ENCODE peak calls at places on chromosomes 11 and 22, in seven cellular contexts. B is neural progenitor cell; F is lower lobe of right lung; T is mammary epithelial cell; S is psoas muscle; X is CD8-positive, alpha-beta memory T cell; C is mucosa of descending colon. G is an unnamed sample.

GRCh38 chr11:8209208-8209807 is 40.5 kb upstream of the RIC3 start:
- DNase-seq in B (no peak), F (no peak), T (no peak), S (no peak), X (no peak), C (peak; percentile 48), G (no peak)

GRCh38 chr11:10674991-10675440 is 18.5 kb downstream of the IRAG1 start:
- DNase-seq in B (no peak), F (no peak), T (no peak), S (peak; percentile 70), X (no peak), C (no peak), G (no peak)

GRCh38 chr11:105466582-105467228 is 143.2 kb upstream of the GRIA4 start:
- DNase-seq in B (no peak), F (no peak), T (peak; percentile 23), S (no peak), X (no peak), C (no peak), G (no peak)

GRCh38 chr11:38543311-38543710 is 1945.3 kb upstream of the RAG2 start:
- DNase-seq in B (no peak), F (no peak), T (peak; percentile 27), S (no peak), X (no peak), C (no peak), G (no peak)

GRCh38 chr11:61954106-61955030 is 4.2 kb downstream of the BEST1 start:
- DNase-seq in B (no peak), F (no peak), T (no peak), S (no peak), X (no peak), C (no peak), G (no peak)

GRCh38 chr11:112453601-112454577 is 193.2 kb upstream of the PLET1 start:
- DNase-seq in B (peak; percentile 37), F (peak; percentile 55), T (peak; percentile 20), S (peak; percentile 19), X (peak; percentile 49), C (peak; percentile 60), G (no peak)

GRCh38 chr11:60777106-60777505 is 8.0 kb upstream of the MS4A10 start:
- DNase-seq in B (no peak), F (no peak), T (no peak), S (no peak), X (no peak), C (no peak), G (no peak)

GRCh38 chr22:30694638-30695350 is at the start of gene OSBP2:
- DNase-seq in B (peak; percentile 78), F (peak; percentile 65), T (no peak), S (peak; percentile 44), X (peak; percentile 50), C (peak; percentile 58), G (peak; percentile 10)

GRCh38 chr22:19576460-19577421 is 52.5 kb upstream of the CLDN5 start:
- DNase-seq in B (peak; percentile 27), F (no peak), T (peak; percentile 83), S (no peak), X (no peak), C (no peak), G (no peak)

GRCh38 chr11:119618208-119618909 is 110.6 kb downstream of the NECTIN1 start:
- DNase-seq in B (peak; percentile 46), F (peak; percentile 68), T (no peak), S (no peak), X (no peak), C (peak; percentile 38), G (no peak)

GRCh38 chr11:43543313-43543712 is 137.2 kb upstream of the HSD17B12 start:
- DNase-seq in B (no peak), F (no peak), T (peak; percentile 48), S (no peak), X (no peak), C (no peak), G (no peak)

GRCh38 chr22:46043816-46044717 is 67.1 kb upstream of the WNT7B start:
- DNase-seq in B (no peak), F (peak; percentile 60), T (peak; percentile 70), S (no peak), X (peak; percentile 45), C (peak; percentile 68), G (no peak)

GRCh38 chr22:45848904-45849303 is 128.1 kb downstream of the WNT7B start:
- DNase-seq in B (no peak), F (no peak), T (no peak), S (no peak), X (no peak), C (no peak), G (no peak)

GRCh38 chr11:65489706-65490310 is 9.0 kb upstream of the MALAT1 start:
- DNase-seq in B (peak; percentile 65), F (no peak), T (no peak), S (peak; percentile 49), X (no peak), C (peak; percentile 49), G (no peak)

GRCh38 chr11:120385110-120385509 is 48.9 kb downstream of the ARHGEF12 start:
- DNase-seq in B (peak; percentile 13), F (no peak), T (no peak), S (no peak), X (no peak), C (no peak), G (no peak)

GRCh38 chr11:44037658-44037998 is 10.2 kb upstream of the ACCSL start:
- DNase-seq in B (no peak), F (no peak), T (no peak), S (no peak), X (no peak), C (no peak), G (no peak)

GRCh38 chr22:30474683-30475424 is 3.0 kb upstream of the SEC14L3 start:
- DNase-seq in B (no peak), F (no peak), T (peak; percentile 25), S (no peak), X (peak; percentile 57), C (no peak), G (no peak)

GRCh38 chr11:95799531-95799930 is 9.2 kb downstream of the CEP57 start:
- DNase-seq in B (no peak), F (no peak), T (no peak), S (no peak), X (no peak), C (no peak), G (no peak)

GRCh38 chr11:99519095-99519494 is 498.3 kb downstream of the CNTN5 start:
- DNase-seq in B (no peak), F (no peak), T (no peak), S (no peak), X (no peak), C (no peak), G (no peak)

GRCh38 chr11:107778839-107779517 is 67.1 kb upstream of the SLN start:
- DNase-seq in B (no peak), F (no peak), T (no peak), S (no peak), X (no peak), C (no peak), G (no peak)

GRCh38 chr11:104946907-104947306 is 21.5 kb downstream of the CASP4 start:
- DNase-seq in B (peak; percentile 4), F (no peak), T (peak; percentile 48), S (no peak), X (peak; percentile 45), C (peak; percentile 74), G (no peak)

GRCh38 chr11:75306529-75306928 is 44.9 kb downstream of the ARRB1 start:
- DNase-seq in B (no peak), F (no peak), T (no peak), S (no peak), X (no peak), C (no peak), G (no peak)

GRCh38 chr22:27850000-27850465 is 48.5 kb upstream of the MN1 start:
- DNase-seq in B (peak; percentile 30), F (no peak), T (no peak), S (no peak), X (no peak), C (no peak), G (no peak)

DNA sequence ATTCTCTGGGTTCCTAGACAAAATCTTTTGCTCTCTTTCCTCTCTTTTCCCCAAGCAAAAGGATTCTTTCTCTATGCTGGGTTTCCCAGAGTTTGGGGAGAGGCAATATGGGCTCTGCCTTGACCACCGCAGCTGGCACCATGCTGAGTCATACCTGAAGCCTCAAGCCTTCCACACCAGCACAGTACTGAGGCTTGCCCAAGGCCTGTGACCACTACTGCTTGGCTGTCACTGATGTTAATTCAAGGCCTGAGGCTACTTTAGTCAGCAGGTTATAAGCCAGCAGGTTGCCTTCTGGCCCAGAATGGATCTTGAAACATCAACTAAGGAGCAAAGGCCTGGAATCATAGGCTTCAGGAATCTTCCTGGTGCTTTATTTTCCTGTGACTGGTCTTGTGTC is 185.3 kb downstream of the DYNC2H1 start:
- DNase-seq in B (no peak), F (no peak), T (peak; percentile 85), S (no peak), X (no peak), C (no peak), G (no peak)
- H3K9me3 ChIP-seq in B (peaks cover 11% of the 10 kb centered on the region), F (peaks cover 49% of the 10 kb centered on the region), T (no peaks in the 10 kb centered on the region), S (peaks cover 28% of the 10 kb centered on the region), X (peaks cover 3% of the 10 kb centered on the region), C (peaks cover 43% of the 10 kb centered on the region), G (peaks cover 13% of the 10 kb centered on the region)

DNA sequence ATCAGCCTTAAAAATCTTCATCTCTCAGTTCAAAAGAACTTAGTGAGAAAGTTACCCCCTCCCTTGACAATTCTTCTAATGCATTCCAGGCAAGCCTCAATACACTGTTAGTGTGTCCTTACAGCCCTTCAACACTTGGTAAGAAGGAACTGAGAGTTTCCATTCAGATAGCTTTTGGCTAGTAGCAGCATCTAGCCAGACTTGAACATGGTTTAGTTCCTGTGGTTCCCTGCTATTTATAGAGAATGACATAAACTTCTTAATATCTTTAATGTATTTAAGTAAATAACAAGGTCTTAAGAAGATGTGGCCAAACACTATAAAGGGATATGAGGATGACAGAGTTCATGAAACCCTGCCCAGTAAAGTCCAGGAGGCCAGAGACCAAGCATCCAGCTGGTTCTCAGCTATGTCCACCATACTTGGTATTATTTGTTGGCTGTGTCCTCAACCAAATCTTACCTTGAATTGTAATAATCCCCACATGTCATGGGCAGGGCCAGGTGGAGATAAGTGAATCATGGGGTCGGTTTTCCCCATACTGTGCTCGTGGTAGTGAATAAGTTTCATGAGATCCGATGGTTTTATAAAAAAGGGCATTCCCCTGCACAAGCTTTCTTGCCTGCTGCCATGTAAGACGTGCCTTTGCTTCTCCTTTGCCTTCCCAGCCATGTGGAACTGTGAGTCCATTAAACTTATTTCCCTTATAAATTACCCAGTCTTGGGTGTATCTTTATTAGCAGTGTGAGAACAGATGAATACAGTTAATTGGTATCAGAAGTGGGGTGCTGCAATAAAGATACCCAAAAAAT is 132.4 kb downstream of the LARGE1 start:
- DNase-seq in B (no peak), F (no peak), T (no peak), S (no peak), X (no peak), C (no peak), G (no peak)
- H3K9me3 ChIP-seq in B (peaks cover 15% of the 10 kb centered on the region), F (peaks cover 19% of the 10 kb centered on the region), T (peaks cover 24% of the 10 kb centered on the region), S (peaks cover 15% of the 10 kb centered on the region), X (no peaks in the 10 kb centered on the region), C (peaks cover 17% of the 10 kb centered on the region), G (no peaks in the 10 kb centered on the region)

GRCh38 chr11:72127923-72128322 is 7.6 kb upstream of the FOLR3 start:
- DNase-seq in B (no peak), F (no peak), T (no peak), S (no peak), X (no peak), C (no peak), G (no peak)
- H3K9me3 ChIP-seq in B (peaks cover 11% of the 10 kb centered on the region), F (no peaks in the 10 kb centered on the region), T (no peaks in the 10 kb centered on the region), S (no peaks in the 10 kb centered on the region), X (peaks cover 4% of the 10 kb centered on the region), C (peaks cover 4% of the 10 kb centered on the region), G (no peaks in the 10 kb centered on the region)

DNA sequence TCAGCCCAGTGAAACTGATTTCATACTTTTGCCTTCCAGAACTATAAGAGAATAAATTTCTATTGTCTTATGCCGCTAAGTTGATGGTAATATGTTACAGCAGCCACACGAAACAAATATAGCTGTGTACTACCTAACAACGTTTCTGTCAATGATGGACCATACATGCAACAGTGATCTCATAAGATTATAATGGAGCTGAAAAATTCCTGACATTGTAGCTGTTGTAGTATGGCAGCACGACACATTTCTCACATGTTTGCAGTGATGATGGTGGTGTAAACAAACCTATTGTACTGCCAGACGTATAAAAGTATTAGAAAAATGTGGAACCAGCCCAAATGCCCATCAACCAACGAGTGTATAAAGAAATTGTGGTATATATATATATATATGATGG is 5.8 kb upstream of the SLC5A1 start:
- DNase-seq in B (no peak), F (no peak), T (no peak), S (no peak), X (no peak), C (no peak), G (no peak)
- H3K9me3 ChIP-seq in B (no peaks in the 10 kb centered on the region), F (no peaks in the 10 kb centered on the region), T (no peaks in the 10 kb centered on the region), S (no peaks in the 10 kb centered on the region), X (no peaks in the 10 kb centered on the region), C (no peaks in the 10 kb centered on the region), G (no peaks in the 10 kb centered on the region)

G was measured in T-helper 17 cell.